ENCODE peak calls at places on chromosomes 11 and 22, in eight cellular contexts. N, O, G, L, J, U, E and Y are unnamed samples.

GRCh38 chr22:19289475-19290161 is 1.9 kb downstream of the CLTCL1 start:
- DNase-seq in G (no peak), L (no peak), E (peak), U (no peak), J (no peak), N (no peak), O (peak), Y (no peak)

GRCh38 chr11:103829596-103829995 is 206.8 kb upstream of the DDI1 start:
- DNase-seq in L (no peak), G (no peak), J (no peak), N (no peak), U (no peak), O (no peak), E (no peak), Y (no peak)

GRCh38 chr11:69811431-69811830 is 7.8 kb downstream of the FGF3 start:
- DNase-seq in J (no peak), U (no peak), L (no peak), N (no peak), G (no peak), O (no peak), E (no peak), Y (no peak)

GRCh38 chr22:35893698-35894097 is 134.9 kb downstream of the RBFOX2 start:
- DNase-seq in J (no peak), E (no peak), U (no peak), O (no peak), L (no peak), N (no peak), G (no peak), Y (no peak)

GRCh38 chr11:65113361-65113756 is 1.7 kb downstream of the TM7SF2 start:
- DNase-seq in U (no peak), O (no peak), E (no peak), G (no peak), J (no peak), L (no peak), N (no peak), Y (no peak)

GRCh38 chr22:48856308-48856615 is 971.4 kb downstream of the BRD1 start:
- DNase-seq in N (no peak), L (no peak), E (no peak), U (no peak), J (no peak), O (no peak), G (no peak), Y (no peak)

GRCh38 chr11:124814739-124815138 is 14.5 kb upstream of the MSANTD2 start:
- DNase-seq in E (no peak), L (no peak), O (no peak), J (no peak), N (no peak), G (no peak), U (no peak), Y (no peak)

GRCh38 chr11:62555464-62556092 is 9.0 kb upstream of the AHNAK start:
- DNase-seq in O (no peak), E (no peak), L (no peak), N (no peak), U (no peak), J (peak), G (no peak), Y (no peak)

GRCh38 chr11:79919340-79919739 is 478.5 kb upstream of the TENM4 start:
- DNase-seq in G (no peak), O (no peak), L (no peak), J (no peak), U (no peak), N (no peak), E (no peak), Y (no peak)

GRCh38 chr11:29173660-29174062 is 843.2 kb downstream of the KCNA4 start:
- DNase-seq in E (no peak), O (peak), G (no peak), U (no peak), J (no peak), L (no peak), N (no peak), Y (no peak)

GRCh38 chr11:74644084-74644483 is 51.7 kb downstream of the POLD3 start:
- DNase-seq in E (no peak), J (no peak), U (no peak), O (no peak), L (no peak), G (no peak), N (no peak), Y (no peak)

GRCh38 chr11:118128821-118129474 is 23.7 kb downstream of the SCN4B start:
- DNase-seq in G (no peak), N (no peak), L (no peak), O (no peak), E (no peak), U (no peak), J (no peak), Y (no peak)

GRCh38 chr11:27183672-27184457 is 143.2 kb downstream of the BBOX1 start:
- DNase-seq in L (peak), G (peak), U (peak), E (peak), N (peak), J (peak), O (peak), Y (no peak)

GRCh38 chr22:19151329-19152191 is 1.5 kb upstream of the GSC2 start:
- DNase-seq in L (no peak), O (no peak), N (no peak), U (no peak), E (no peak), J (no peak), G (no peak), Y (no peak)

GRCh38 chr11:66349084-66349386 is 1.6 kb upstream of the B4GAT1 start:
- DNase-seq in O (no peak), N (no peak), J (no peak), G (no peak), U (no peak), L (no peak), E (no peak), Y (no peak)

GRCh38 chr22:26068571-26068970 is 100.7 kb upstream of the SEZ6L start:
- DNase-seq in U (no peak), L (no peak), O (no peak), G (no peak), E (no peak), N (no peak), J (no peak), Y (no peak)

GRCh38 chr11:69866648-69867047 is 47.4 kb upstream of the FGF3 start:
- DNase-seq in G (no peak), U (no peak), E (no peak), O (no peak), N (no peak), L (no peak), J (no peak), Y (no peak)

GRCh38 chr22:38503021-38503420 is 3.1 kb downstream of the DDX17 start:
- DNase-seq in J (peak), G (no peak), U (no peak), E (no peak), N (no peak), L (no peak), O (no peak), Y (no peak)

GRCh38 chr11:113174862-113175261 is 139.5 kb upstream of the TTC12 start:
- DNase-seq in L (no peak), O (no peak), E (no peak), J (no peak), G (no peak), N (no peak), U (no peak), Y (no peak)

GRCh38 chr22:29146101-29146560 is 59.6 kb upstream of the EMID1 start:
- DNase-seq in L (no peak), U (no peak), G (no peak), N (no peak), E (no peak), J (no peak), O (no peak), Y (no peak)

GRCh38 chr11:68506908-68507307 is 46.4 kb downstream of the PPP6R3 start:
- DNase-seq in L (peak), U (no peak), G (no peak), O (no peak), N (no peak), J (no peak), E (no peak), Y (no peak)

GRCh38 chr11:77127969-77128691 is at the start of gene MYO7A:
- DNase-seq in O (peak), N (peak), L (no peak), G (peak), J (no peak), U (peak), E (no peak), Y (peak)

GRCh38 chr11:73182824-73183321 is 35.2 kb upstream of the P2RY2 start:
- DNase-seq in N (no peak), J (no peak), L (no peak), E (no peak), U (no peak), G (no peak), O (no peak), Y (no peak)

GRCh38 chr11:86741489-86742435 is 58.6 kb upstream of the PRSS23 start:
- DNase-seq in J (no peak), L (no peak), E (no peak), G (no peak), O (peak), U (no peak), N (no peak), Y (no peak)

GRCh38 chr11:10540915-10541591 is at the start of gene RNF141:
- DNase-seq in J (peak), O (peak), U (peak), L (peak), E (peak), N (peak), G (peak), Y (peak)

GRCh38 chr11:61480936-61481335 is 27.6 kb upstream of the LRRC10B start:
- DNase-seq in J (no peak), L (peak), E (no peak), U (no peak), N (peak), G (no peak), O (no peak), Y (no peak)

GRCh38 chr11:111814567-111814966 is 48.4 kb upstream of the PPP2R1B start:
- DNase-seq in U (no peak), G (peak), E (peak), L (no peak), J (no peak), N (no peak), O (peak), Y (no peak)

GRCh38 chr11:73210916-73211667 is 7.0 kb upstream of the P2RY2 start:
- DNase-seq in L (no peak), E (no peak), O (no peak), N (no peak), J (no peak), U (no peak), G (no peak), Y (no peak)

GRCh38 chr11:65555693-65556231 is 2.4 kb downstream of the LTBP3 start:
- DNase-seq in U (no peak), L (no peak), G (no peak), N (no peak), E (peak), J (peak), O (peak), Y (no peak)

GRCh38 chr11:331332-332060 is 10.8 kb upstream of the IFITM3 start:
- DNase-seq in L (no peak), E (no peak), J (no peak), O (no peak), G (no peak), U (no peak), N (no peak), Y (no peak)

GRCh38 chr11:15968461-15969130 is 387.8 kb downstream of the SOX6 start:
- DNase-seq in E (no peak), O (no peak), N (peak), G (peak), L (peak), U (no peak), J (no peak), Y (no peak)